ENCODE peak calls at places on chromosome 11, in four cellular contexts. X is activated T-helper 1 cell treated with anti-CD3 and anti-CD28 coated beads, Interleukin-12 subunit alpha, Interleukin-12 subunit beta, Interleukin-2, Interleukin-4 antibody, amounts not matched to agents 30 ng/mL and 10 ng/mL and 1 ng/mL, durations not matched to agents 14 hours and 24 hours and 36 hours; H is heart right ventricle; I is NCI-H510A treated with DMSO at 0.1 percent for 48 hours. J is an unnamed sample.

GRCh38 chr11:73205666-73206343 is 12.3 kb upstream of the P2RY2 start:
- DNase-seq in I (no peak), X (no peak), H (no peak), J (no peak)

GRCh38 chr11:86955111-86955673 is at the start of gene FZD4:
- DNase-seq in H (peak), X (peak), I (peak), J (peak)

GRCh38 chr11:18019650-18020049 is 6.8 kb upstream of the SERGEF start:
- DNase-seq in X (no peak), I (no peak), H (no peak), J (no peak)

GRCh38 chr11:131664246-131664645 is 293.8 kb downstream of the NTM start:
- DNase-seq in I (no peak), H (no peak), X (no peak), J (no peak)

GRCh38 chr11:83159901-83160865 is 3.3 kb downstream of the PCF11 start:
- DNase-seq in H (no peak), X (no peak), I (no peak), J (no peak)

GRCh38 chr11:112161012-112161411 is 2.9 kb downstream of the IL18 start:
- DNase-seq in H (no peak), X (no peak), I (no peak), J (no peak)

GRCh38 chr11:119335091-119335654 is 846 bp downstream of the RNF26 start:
- DNase-seq in H (no peak), X (no peak), I (no peak), J (no peak)

GRCh38 chr11:68145120-68145866 is 24.1 kb upstream of the CHKA start:
- DNase-seq in I (no peak), X (no peak), H (no peak), J (no peak)

GRCh38 chr11:12724301-12725046 is 50.3 kb downstream of the TEAD1 start:
- DNase-seq in X (no peak), I (peak), H (peak), J (peak)

GRCh38 chr11:60831143-60831500 is 10.8 kb upstream of the CCDC86 start:
- DNase-seq in I (peak), H (peak), X (peak), J (peak)

GRCh38 chr11:72721276-72721675 is 30.9 kb downstream of the ARAP1 start:
- DNase-seq in X (no peak), I (no peak), H (no peak), J (no peak)

GRCh38 chr11:85694385-85694980 is 8.5 kb upstream of the CCDC89 start:
- DNase-seq in H (no peak), X (no peak), I (peak), J (peak)

J was measured in DMS153.